ENCODE peak calls at places on chromosomes 12 and 14, in seven cellular contexts. J is suprapubic skin; R is CD8-positive, alpha-beta memory T cell; U is A549; G is PC-9; Q is effector memory CD4-positive, alpha-beta T cell; E is tibial artery. Z is an unnamed sample.

GRCh38 chr14:54671537-54671936 is 104.6 kb downstream of the SAMD4A start:
- DNase-seq in E (no peak), G (no peak), U (no peak), Q (no peak), R (no peak), J (no peak), Z (no peak)

GRCh38 chr12:96412431-96412830 is 12.2 kb upstream of the CDK17 start:
- DNase-seq in E (no peak), Q (no peak), U (no peak), R (no peak), J (no peak), G (no peak), Z (no peak)

GRCh38 chr12:121751034-121751433 is 38.5 kb downstream of the TMEM120B start:
- DNase-seq in G (no peak), R (peak; percentile 48), Q (no peak), J (no peak), E (no peak), U (no peak), Z (no peak)

GRCh38 chr12:55686366-55687010 is 21.2 kb downstream of the ITGA7 start:
- DNase-seq in Q (no peak), R (peak; percentile 9), U (no peak), J (no peak), G (no peak), E (no peak), Z (no peak)

GRCh38 chr12:69900720-69901131 is 75.7 kb downstream of the MYRFL start:
- DNase-seq in Q (no peak), U (peak; percentile 31), E (peak; percentile 75), R (peak; percentile 64), G (peak; percentile 60), J (peak; percentile 81), Z (peak; percentile 46)

GRCh38 chr14:78156196-78156595 is 14.0 kb upstream of the NRXN3 start:
- DNase-seq in G (no peak), Q (no peak), E (no peak), U (no peak), R (no peak), J (no peak), Z (no peak)

GRCh38 chr12:103901518-103902173 is 28.6 kb upstream of the HSP90B1 start:
- DNase-seq in G (no peak), Q (peak; percentile 21), U (no peak), J (no peak), E (no peak), R (peak; percentile 73), Z (peak; percentile 64)

GRCh38 chr14:104792945-104793702 is 2.4 kb downstream of the AKT1 start:
- DNase-seq in R (no peak), J (no peak), E (no peak), G (no peak), U (no peak), Q (no peak), Z (peak; percentile 22)

GRCh38 chr14:50018236-50019210 is 97.8 kb downstream of the VCPKMT start:
- DNase-seq in G (peak; percentile 43), E (peak; percentile 64), J (no peak), U (no peak), R (no peak), Q (no peak), Z (no peak)

GRCh38 chr12:104809706-104810385 is 148.2 kb downstream of the SLC41A2 start:
- DNase-seq in U (no peak), J (no peak), E (no peak), G (no peak), Q (no peak), R (no peak), Z (no peak)

GRCh38 chr12:128982933-128983332 is 129.7 kb downstream of the GLT1D1 start:
- DNase-seq in J (no peak), E (no peak), R (no peak), U (no peak), Q (no peak), G (no peak), Z (no peak)

GRCh38 chr12:120429368-120429767 is 8.5 kb upstream of the COX6A1 start:
- DNase-seq in Q (no peak), R (no peak), U (no peak), E (no peak), J (no peak), G (no peak), Z (no peak)

GRCh38 chr12:8033153-8034044 is 883 bp downstream of the FOXJ2 start:
- DNase-seq in R (peak; percentile 67), J (no peak), Q (peak; percentile 31), E (peak; percentile 78), G (peak; percentile 69), U (peak; percentile 68), Z (peak; percentile 81)

GRCh38 chr12:64320611-64321010 is 69.9 kb downstream of the C12orf56 start:
- DNase-seq in R (no peak), G (no peak), J (no peak), E (no peak), U (no peak), Q (no peak), Z (no peak)

GRCh38 chr12:107091989-107092641 is 1.2 kb downstream of the CRY1 start:
- DNase-seq in U (peak; percentile 75), E (peak; percentile 34), R (no peak), G (peak; percentile 63), J (no peak), Q (no peak), Z (peak; percentile 63)

GRCh38 chr14:75435473-75435872 is 7.7 kb downstream of the JDP2 start:
- DNase-seq in Q (no peak), J (peak; percentile 21), R (no peak), G (no peak), E (no peak), U (no peak), Z (no peak)

GRCh38 chr14:75431827-75432226 is 4.0 kb downstream of the JDP2 start:
- DNase-seq in Q (no peak), G (no peak), E (no peak), U (no peak), J (no peak), R (no peak), Z (no peak)

GRCh38 chr14:75434557-75435248 is 6.9 kb downstream of the JDP2 start:
- DNase-seq in G (no peak), E (no peak), J (peak; percentile 57), U (no peak), Q (no peak), R (no peak), Z (no peak)

GRCh38 chr14:75432406-75432805 is 4.6 kb downstream of the JDP2 start:
- DNase-seq in U (no peak), J (no peak), Q (no peak), E (no peak), R (no peak), G (no peak), Z (no peak)

DNA sequence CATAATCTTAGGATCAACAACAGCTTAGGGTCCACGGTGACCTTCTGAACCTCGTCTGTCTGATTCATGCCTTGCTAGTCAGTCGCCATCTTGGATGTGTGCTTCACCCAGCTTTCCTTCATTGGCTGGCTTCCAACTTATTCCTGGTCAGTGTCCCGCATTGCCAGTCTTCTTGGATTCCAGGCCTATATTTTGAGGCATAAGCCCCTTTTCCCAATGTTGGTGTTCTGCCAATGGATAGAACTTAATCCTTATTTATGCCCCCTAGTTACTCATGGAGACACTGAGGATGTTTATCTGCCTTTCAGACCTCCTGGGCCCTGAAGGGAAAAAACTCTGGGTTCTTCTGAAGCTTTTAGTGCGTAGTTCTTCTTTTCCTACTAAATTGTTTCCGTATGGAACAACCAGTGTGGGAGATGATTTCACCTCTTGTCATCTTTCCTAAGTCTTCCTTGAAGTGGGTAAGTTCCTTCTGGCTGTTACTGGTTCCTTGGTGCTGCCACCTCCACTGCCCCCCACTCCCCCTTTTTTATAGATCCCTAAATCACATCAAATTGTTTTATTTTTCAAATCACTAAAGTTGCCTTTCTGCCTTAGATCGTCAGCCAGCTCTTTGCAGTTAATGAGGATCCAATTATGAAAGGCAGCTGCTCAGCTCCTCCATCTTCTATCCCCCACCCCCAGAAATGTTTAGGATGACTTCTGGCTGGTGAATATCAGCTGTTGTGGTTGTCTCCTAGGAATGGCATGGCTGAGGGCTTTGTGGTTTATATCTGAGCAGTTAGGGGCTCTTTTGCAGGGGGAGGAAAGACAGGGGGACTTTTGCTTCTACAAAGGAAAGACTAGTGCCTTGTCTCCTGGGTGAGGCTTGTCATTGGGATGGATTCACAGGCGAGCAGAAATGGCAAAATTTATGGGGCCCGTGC is 6.1 kb downstream of the JDP2 start:
- DNase-seq in E (no peak), G (no peak), R (no peak), U (no peak), J (peak; percentile 20), Q (no peak), Z (no peak)
- H3K4me1 ChIP-seq in E (peaks cover 31% of the 10 kb centered on the region), G (peaks cover 24% of the 10 kb centered on the region), R (no peaks in the 10 kb centered on the region), U (peaks cover 33% of the 10 kb centered on the region), J (peaks cover 42% of the 10 kb centered on the region), Q (no peaks in the 10 kb centered on the region), Z (no peaks in the 10 kb centered on the region)

GRCh38 chr12:61348871-61349270 is 911.3 kb upstream of the USP15 start:
- DNase-seq in U (no peak), J (no peak), E (no peak), G (no peak), R (no peak), Q (no peak), Z (no peak)
- H3K4me3 ChIP-seq in U (no peak overlapping the region), J (no peak overlapping the region), E (no peak overlapping the region), G (no peak overlapping the region), R (no peak overlapping the region), Q (no peak overlapping the region), Z (no peak overlapping the region)

GRCh38 chr12:98638009-98638408 is 6.6 kb downstream of the IKBIP start:
- DNase-seq in J (no peak), R (no peak), E (no peak), Q (no peak), U (no peak), G (no peak), Z (no peak)

GRCh38 chr12:98637068-98637467 is 7.5 kb downstream of the IKBIP start:
- DNase-seq in G (no peak), R (no peak), J (no peak), U (no peak), E (no peak), Q (no peak), Z (no peak)

GRCh38 chr12:98639526-98639925 is 5.1 kb downstream of the IKBIP start:
- DNase-seq in E (no peak), R (no peak), J (no peak), Q (no peak), G (no peak), U (no peak), Z (no peak)

GRCh38 chr12:98635657-98636323 is 8.8 kb downstream of the IKBIP start:
- DNase-seq in G (peak; percentile 9), U (peak; percentile 20), E (no peak), J (no peak), Q (no peak), R (no peak), Z (no peak)
- H3K27ac ChIP-seq in G (no peak overlapping the region), U (peak overlapping the region; percentile 32), E (no peak overlapping the region), J (no peak overlapping the region), Q (no peak overlapping the region), R (no peak overlapping the region), Z (no peak overlapping the region)

DNA sequence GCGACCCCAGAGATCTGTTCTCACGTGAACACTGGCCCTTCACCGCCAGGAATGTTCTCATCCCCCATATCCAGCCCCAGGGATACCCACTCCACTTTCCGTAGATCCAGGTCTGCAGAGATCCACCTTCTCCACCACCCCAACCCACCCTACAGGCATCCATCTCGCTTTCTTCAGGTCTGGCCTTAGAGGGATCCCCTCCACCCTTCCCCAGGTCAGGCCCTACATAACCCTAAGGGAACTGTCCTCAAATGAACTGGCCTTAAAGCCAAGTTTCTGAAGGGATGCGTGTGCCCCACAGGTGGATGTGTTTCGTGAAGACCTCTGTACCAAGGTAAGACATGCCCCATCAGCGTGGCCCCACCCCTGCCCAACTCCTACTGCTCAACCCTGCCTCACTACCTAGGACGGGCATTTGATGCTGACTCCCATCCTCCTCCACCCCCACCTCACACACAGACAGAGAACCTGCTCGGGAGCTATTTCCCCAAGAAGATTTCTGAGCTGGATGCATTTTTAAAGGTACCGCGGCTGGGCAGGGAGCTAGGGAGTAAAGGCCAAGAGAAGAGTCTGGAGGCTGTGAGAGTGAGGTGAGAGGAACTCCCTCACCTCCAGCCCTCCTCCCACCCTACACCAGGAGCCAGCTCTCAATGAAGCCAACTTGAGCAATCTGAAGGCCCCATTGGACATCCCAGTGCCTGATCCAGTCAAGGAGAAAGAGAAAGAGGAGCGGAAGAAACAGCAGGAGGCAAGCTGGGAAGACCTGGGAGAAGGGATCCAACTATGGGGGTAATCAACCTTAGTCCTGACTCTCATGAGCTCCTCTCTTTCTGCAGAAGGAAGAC is 912 bp downstream of the PSME1 start:
- DNase-seq in U (no peak), G (no peak), E (no peak), R (no peak), Q (no peak), J (no peak), Z (no peak)
- H3K4me1 ChIP-seq in U (peaks cover 32% of the 10 kb centered on the region), G (peaks cover 20% of the 10 kb centered on the region), E (peaks cover 27% of the 10 kb centered on the region), R (peaks cover 45% of the 10 kb centered on the region), Q (peaks cover 50% of the 10 kb centered on the region), J (peaks cover 55% of the 10 kb centered on the region), Z (peaks cover 56% of the 10 kb centered on the region)

Z was measured in CD4-positive, alpha-beta memory T cell.